ENCODE peak calls at places on chromosomes 6 and 20, in ten cellular contexts. X is HAP-1; N is glutamatergic neuron; K is nephron progenitor cell; S is NCI-H2029 treated with DMSO at 0.1 percent for 48 hours; Q is epithelial cell of esophagus; Y is activated T-cell treated with anti-CD3 and anti-CD28 coated beads, Interleukin-2, amount 50 U/mL, for 4 hours; Z is ovary; R is AG08395; H is NCI-H345. G is an unnamed sample.

GRCh38 chr20:3010985-3011723 is 32.3 kb upstream of the GNRH2 start:
- DNase-seq in Z (no peak), N (no peak), Y (no peak), H (no peak), X (no peak), Q (peak; percentile 28), S (no peak), R (peak; percentile 65), K (no peak), G (no peak)

GRCh38 chr6:44028767-44029166 is 98.5 kb downstream of the MRPL14 start:
- DNase-seq in Q (no peak), H (no peak), N (no peak), S (no peak), K (no peak), X (no peak), Y (no peak), R (no peak), Z (no peak), G (no peak)

GRCh38 chr6:136568129-136568528 is 17.9 kb upstream of the MAP7 start:
- DNase-seq in Z (no peak), N (no peak), Q (no peak), K (no peak), X (no peak), S (no peak), R (no peak), H (no peak), Y (no peak), G (no peak)

GRCh38 chr6:47651505-47651944 is 46.9 kb upstream of the ADGRF4 start:
- DNase-seq in Y (no peak), N (no peak), H (no peak), Q (peak; percentile 87), R (peak; percentile 59), S (no peak), Z (no peak), X (no peak), K (no peak), G (no peak)

GRCh38 chr6:14518515-14519217 is 401.1 kb downstream of the CD83 start:
- DNase-seq in H (no peak), N (peak; percentile 41), Y (no peak), Q (no peak), Z (no peak), R (peak; percentile 79), X (no peak), K (no peak), S (no peak), G (no peak)

GRCh38 chr20:45783656-45784294 is 7.9 kb downstream of the WFDC3 start:
- DNase-seq in N (no peak), X (no peak), Q (peak; percentile 59), Y (no peak), H (no peak), K (no peak), Z (no peak), S (peak; percentile 33), R (no peak), G (no peak)

GRCh38 chr6:167275001-167275400 is 16.1 kb upstream of the UNC93A start:
- DNase-seq in K (no peak), N (no peak), H (no peak), Z (no peak), R (no peak), Q (no peak), Y (no peak), S (no peak), X (no peak), G (no peak)

GRCh38 chr6:68468244-68468884 is 166.7 kb upstream of the ADGRB3 start:
- DNase-seq in H (no peak), Z (no peak), Q (no peak), K (peak; percentile 6), Y (no peak), R (no peak), S (no peak), X (peak; percentile 38), N (peak; percentile 23), G (no peak)

GRCh38 chr6:41080623-41081022 is 7.8 kb downstream of the NFYA start:
- DNase-seq in K (no peak), R (no peak), H (no peak), Q (no peak), N (no peak), S (no peak), X (no peak), Z (no peak), Y (no peak), G (no peak)

GRCh38 chr6:82766476-82766875 is 299.2 kb downstream of the UBE3D start:
- DNase-seq in Q (peak; percentile 68), K (no peak), X (no peak), Z (no peak), Y (no peak), S (no peak), R (no peak), H (no peak), N (no peak), G (no peak)

GRCh38 chr6:140440223-140440810 is 1065.9 kb upstream of the CITED2 start:
- DNase-seq in H (no peak), S (no peak), Y (no peak), R (no peak), K (no peak), Z (no peak), N (no peak), Q (no peak), X (no peak), G (no peak)

GRCh38 chr6:37535701-37536461 is 36.2 kb upstream of the CCDC167 start:
- DNase-seq in H (peak; percentile 24), Z (no peak), Y (peak; percentile 20), K (peak; percentile 60), N (peak; percentile 53), S (no peak), X (no peak), R (no peak), Q (peak; percentile 48), G (no peak)

GRCh38 chr20:12372557-12372956 is 454.9 kb downstream of the BTBD3 start:
- DNase-seq in Y (no peak), N (no peak), R (no peak), Q (no peak), H (peak; percentile 92), S (peak; percentile 78), X (no peak), K (no peak), Z (no peak), G (no peak)

G was measured in SIG-M5.